ENCODE peak calls at places on chromosomes 5 and 9, in eight cellular contexts. T is stimulated activated naive CD8-positive, alpha-beta T cell treated with anti-CD3 and anti-CD28 coated beads, Interleukin-15, amount 100 ng/mL, for 72 hours; L is pancreas; D is right cardiac atrium; K is SK-N-SH treated with all-trans-retinoic acid at 6 μM for 48 hours; P is HepG2; Q is activated B cell treated with CpG ODN at 0.5 μM for 24 hours; C is naive B cell. M is an unnamed sample.

GRCh38 chr5:150164640-150165039 is 1.9 kb upstream of the CDX1 start:
- ATAC-seq in Q (no peak), D (no peak), L (no peak), P (no peak), T (no peak), K (no peak), C (no peak), M (no peak)

GRCh38 chr5:53980061-53980460 is 330.3 kb downstream of the ARL15 start:
- ATAC-seq in C (no peak), P (no peak), L (no peak), Q (no peak), D (no peak), T (no peak), K (no peak), M (no peak)

GRCh38 chr5:5335708-5336211 is 86.7 kb upstream of the ICE1 start:
- ATAC-seq in D (no peak), K (peak), P (peak), T (no peak), Q (no peak), L (peak), C (no peak), M (no peak)

GRCh38 chr5:170429014-170429413 is 39.8 kb upstream of the KCNMB1 start:
- ATAC-seq in K (peak), P (peak), T (no peak), L (no peak), Q (no peak), C (no peak), D (no peak), M (no peak)

GRCh38 chr9:95073042-95073607 is 244.4 kb downstream of the FANCC start:
- ATAC-seq in C (no peak), L (peak), T (no peak), K (peak), D (no peak), Q (no peak), P (peak), M (no peak)

GRCh38 chr9:14198544-14199510 is 115.1 kb downstream of the NFIB start:
- ATAC-seq in D (peak), C (no peak), Q (no peak), K (peak), L (peak), T (no peak), P (no peak), M (no peak)

GRCh38 chr5:149682532-149683076 is 47.5 kb upstream of the PPARGC1B start:
- ATAC-seq in L (no peak), T (no peak), P (no peak), C (peak), Q (peak), D (no peak), K (no peak), M (no peak)

GRCh38 chr5:75235711-75236110 is 967 bp downstream of the ANKRD31 start:
- ATAC-seq in C (no peak), L (no peak), T (no peak), D (no peak), Q (no peak), P (peak), K (no peak), M (no peak)

GRCh38 chr9:130184983-130185382 is 12.8 kb downstream of the NCS1 start:
- ATAC-seq in T (no peak), L (no peak), P (no peak), D (no peak), Q (no peak), C (no peak), K (no peak), M (no peak)

GRCh38 chr9:93257808-93258331 is 73.9 kb downstream of the WNK2 start:
- ATAC-seq in D (no peak), K (no peak), P (no peak), Q (no peak), T (no peak), C (no peak), L (no peak), M (no peak)

GRCh38 chr5:72380491-72381274 is 60.5 kb downstream of the PTCD2 start:
- ATAC-seq in P (no peak), C (peak), K (no peak), T (no peak), Q (no peak), L (peak), D (no peak), M (no peak)

GRCh38 chr5:138985683-138986082 is 110.5 kb upstream of the LRRTM2 start:
- ATAC-seq in K (no peak), T (no peak), P (peak), D (peak), C (no peak), Q (no peak), L (no peak), M (no peak)

GRCh38 chr5:40675396-40676133 is 4.2 kb upstream of the PTGER4 start:
- ATAC-seq in L (no peak), Q (no peak), P (no peak), K (no peak), D (no peak), T (peak), C (no peak), M (peak)

GRCh38 chr5:82105457-82105856 is 133.6 kb downstream of the ATG10 start:
- ATAC-seq in T (peak), Q (no peak), D (no peak), L (peak), C (no peak), K (peak), P (no peak), M (peak)

GRCh38 chr5:32195265-32195664 is 21.1 kb upstream of the GOLPH3 start:
- ATAC-seq in D (no peak), P (no peak), T (no peak), K (no peak), Q (no peak), L (no peak), C (no peak), M (no peak)

GRCh38 chr9:97385626-97386264 is 26.2 kb upstream of the TDRD7 start:
- ATAC-seq in D (no peak), K (no peak), L (no peak), C (no peak), Q (no peak), T (no peak), P (no peak), M (no peak)

GRCh38 chr5:42943931-42944631 is 96.0 kb downstream of the ANXA2R start:
- ATAC-seq in Q (no peak), T (no peak), K (peak), L (no peak), P (no peak), C (no peak), D (peak), M (no peak)

GRCh38 chr9:6852243-6852963 is 94.6 kb downstream of the KDM4C start:
- ATAC-seq in K (no peak), C (no peak), Q (no peak), D (no peak), L (peak), T (no peak), P (no peak), M (peak)

GRCh38 chr9:122941560-122942234 is 877 bp downstream of the RABGAP1 start:
- ATAC-seq in D (peak), T (no peak), C (peak), P (peak), L (peak), K (peak), Q (no peak), M (no peak)

GRCh38 chr5:138867011-138867410 is 8.1 kb downstream of the LRRTM2 start:
- ATAC-seq in L (no peak), C (no peak), T (no peak), P (no peak), Q (no peak), D (no peak), K (no peak), M (no peak)

GRCh38 chr5:160048131-160048530 is 39.2 kb downstream of the TTC1 start:
- ATAC-seq in T (no peak), L (no peak), P (no peak), D (peak), Q (no peak), C (no peak), K (no peak), M (no peak)

GRCh38 chr5:107501965-107502691 is 168.6 kb downstream of the EFNA5 start:
- ATAC-seq in K (peak), L (no peak), C (no peak), Q (no peak), D (no peak), T (no peak), P (no peak), M (peak)

GRCh38 chr9:132663120-132663519 is 6.7 kb downstream of the DDX31 start:
- ATAC-seq in P (no peak), L (no peak), D (no peak), C (no peak), T (no peak), Q (no peak), K (no peak), M (no peak)